ENCODE peak calls at places on chromosome 1, in six cellular contexts. One of them, this sample, is unnamed.

GRCh38 chr1:167431909-167432650 is 86.2 kb downstream of the CD247 start:
- DNase-seq in ELR: no peak
- DNase-seq in stimulated activated CD8-positive, alpha-beta memory T cell treated with anti-CD3 and anti-CD28 coated beads, Interleukin-4, amount 100 ng/mL, for 24 hours: no peak
- DNase-seq in stomach: no peak
- DNase-seq in activated CD4-positive, alpha-beta T cell treated with anti-CD3 and anti-CD28 coated beads, Interleukin-2, amount 10 ng/mL, durations not matched to agents 7 days and 5 days: no peak
- DNase-seq in aorta: no peak
- DNase-seq in this sample: no peak

GRCh38 chr1:227777646-227778045 is 37.8 kb upstream of the PRSS38 start:
- DNase-seq in aorta: no peak
- DNase-seq in stomach: no peak
- DNase-seq in activated CD4-positive, alpha-beta T cell treated with anti-CD3 and anti-CD28 coated beads, Interleukin-2, amount 10 ng/mL, durations not matched to agents 7 days and 5 days: no peak
- DNase-seq in ELR: no peak
- DNase-seq in stimulated activated CD8-positive, alpha-beta memory T cell treated with anti-CD3 and anti-CD28 coated beads, Interleukin-4, amount 100 ng/mL, for 24 hours: no peak
- DNase-seq in this sample: no peak

GRCh38 chr1:26378088-26378878 is 5.7 kb upstream of the ZNF683 start:
- DNase-seq in aorta: no peak
- DNase-seq in stomach: no peak
- DNase-seq in ELR: peak
- DNase-seq in activated CD4-positive, alpha-beta T cell treated with anti-CD3 and anti-CD28 coated beads, Interleukin-2, amount 10 ng/mL, durations not matched to agents 7 days and 5 days: peak
- DNase-seq in stimulated activated CD8-positive, alpha-beta memory T cell treated with anti-CD3 and anti-CD28 coated beads, Interleukin-4, amount 100 ng/mL, for 24 hours: peak
- DNase-seq in this sample: no peak

GRCh38 chr1:63779338-63779819 is 5.6 kb downstream of the ROR1 start:
- DNase-seq in stimulated activated CD8-positive, alpha-beta memory T cell treated with anti-CD3 and anti-CD28 coated beads, Interleukin-4, amount 100 ng/mL, for 24 hours: no peak
- DNase-seq in ELR: no peak
- DNase-seq in stomach: no peak
- DNase-seq in aorta: no peak
- DNase-seq in activated CD4-positive, alpha-beta T cell treated with anti-CD3 and anti-CD28 coated beads, Interleukin-2, amount 10 ng/mL, durations not matched to agents 7 days and 5 days: no peak
- DNase-seq in this sample: no peak

GRCh38 chr1:234918216-234918841 is 210.3 kb downstream of the TOMM20 start:
- DNase-seq in stimulated activated CD8-positive, alpha-beta memory T cell treated with anti-CD3 and anti-CD28 coated beads, Interleukin-4, amount 100 ng/mL, for 24 hours: no peak
- DNase-seq in activated CD4-positive, alpha-beta T cell treated with anti-CD3 and anti-CD28 coated beads, Interleukin-2, amount 10 ng/mL, durations not matched to agents 7 days and 5 days: no peak
- DNase-seq in aorta: peak
- DNase-seq in ELR: no peak
- DNase-seq in stomach: peak
- DNase-seq in this sample: peak

GRCh38 chr1:45615885-45616284 is 8.0 kb downstream of the CCDC17 start:
- DNase-seq in aorta: no peak
- DNase-seq in stimulated activated CD8-positive, alpha-beta memory T cell treated with anti-CD3 and anti-CD28 coated beads, Interleukin-4, amount 100 ng/mL, for 24 hours: no peak
- DNase-seq in ELR: no peak
- DNase-seq in stomach: no peak
- DNase-seq in activated CD4-positive, alpha-beta T cell treated with anti-CD3 and anti-CD28 coated beads, Interleukin-2, amount 10 ng/mL, durations not matched to agents 7 days and 5 days: no peak
- DNase-seq in this sample: no peak

GRCh38 chr1:207239874-207240273 is 81.6 kb upstream of the CD55 start:
- DNase-seq in ELR: peak
- DNase-seq in aorta: no peak
- DNase-seq in stimulated activated CD8-positive, alpha-beta memory T cell treated with anti-CD3 and anti-CD28 coated beads, Interleukin-4, amount 100 ng/mL, for 24 hours: no peak
- DNase-seq in stomach: no peak
- DNase-seq in activated CD4-positive, alpha-beta T cell treated with anti-CD3 and anti-CD28 coated beads, Interleukin-2, amount 10 ng/mL, durations not matched to agents 7 days and 5 days: no peak
- DNase-seq in this sample: no peak

GRCh38 chr1:116036255-116036654 is 59.9 kb downstream of the SLC22A15 start:
- DNase-seq in activated CD4-positive, alpha-beta T cell treated with anti-CD3 and anti-CD28 coated beads, Interleukin-2, amount 10 ng/mL, durations not matched to agents 7 days and 5 days: no peak
- DNase-seq in aorta: no peak
- DNase-seq in ELR: peak
- DNase-seq in stomach: no peak
- DNase-seq in stimulated activated CD8-positive, alpha-beta memory T cell treated with anti-CD3 and anti-CD28 coated beads, Interleukin-4, amount 100 ng/mL, for 24 hours: no peak
- DNase-seq in this sample: no peak

GRCh38 chr1:112879834-112880233 is 76.2 kb downstream of the SLC16A1 start:
- DNase-seq in stimulated activated CD8-positive, alpha-beta memory T cell treated with anti-CD3 and anti-CD28 coated beads, Interleukin-4, amount 100 ng/mL, for 24 hours: no peak
- DNase-seq in activated CD4-positive, alpha-beta T cell treated with anti-CD3 and anti-CD28 coated beads, Interleukin-2, amount 10 ng/mL, durations not matched to agents 7 days and 5 days: no peak
- DNase-seq in ELR: no peak
- DNase-seq in aorta: no peak
- DNase-seq in stomach: no peak
- DNase-seq in this sample: no peak

GRCh38 chr1:27992271-27992670 is 32.5 kb downstream of the XKR8 start:
- DNase-seq in stimulated activated CD8-positive, alpha-beta memory T cell treated with anti-CD3 and anti-CD28 coated beads, Interleukin-4, amount 100 ng/mL, for 24 hours: peak
- DNase-seq in aorta: no peak
- DNase-seq in ELR: no peak
- DNase-seq in stomach: no peak
- DNase-seq in activated CD4-positive, alpha-beta T cell treated with anti-CD3 and anti-CD28 coated beads, Interleukin-2, amount 10 ng/mL, durations not matched to agents 7 days and 5 days: peak
- DNase-seq in this sample: no peak

GRCh38 chr1:203665986-203666385 is 39.4 kb downstream of the ATP2B4 start:
- DNase-seq in ELR: no peak
- DNase-seq in stimulated activated CD8-positive, alpha-beta memory T cell treated with anti-CD3 and anti-CD28 coated beads, Interleukin-4, amount 100 ng/mL, for 24 hours: no peak
- DNase-seq in stomach: no peak
- DNase-seq in activated CD4-positive, alpha-beta T cell treated with anti-CD3 and anti-CD28 coated beads, Interleukin-2, amount 10 ng/mL, durations not matched to agents 7 days and 5 days: no peak
- DNase-seq in aorta: no peak
- DNase-seq in this sample: no peak

GRCh38 chr1:116314305-116314919 is 58.6 kb upstream of the ATP1A1 start:
- DNase-seq in aorta: no peak
- DNase-seq in ELR: no peak
- DNase-seq in stimulated activated CD8-positive, alpha-beta memory T cell treated with anti-CD3 and anti-CD28 coated beads, Interleukin-4, amount 100 ng/mL, for 24 hours: no peak
- DNase-seq in activated CD4-positive, alpha-beta T cell treated with anti-CD3 and anti-CD28 coated beads, Interleukin-2, amount 10 ng/mL, durations not matched to agents 7 days and 5 days: no peak
- DNase-seq in stomach: no peak
- DNase-seq in this sample: peak

GRCh38 chr1:158019177-158019868 is 25.9 kb downstream of the KIRREL1 start:
- DNase-seq in stimulated activated CD8-positive, alpha-beta memory T cell treated with anti-CD3 and anti-CD28 coated beads, Interleukin-4, amount 100 ng/mL, for 24 hours: no peak
- DNase-seq in activated CD4-positive, alpha-beta T cell treated with anti-CD3 and anti-CD28 coated beads, Interleukin-2, amount 10 ng/mL, durations not matched to agents 7 days and 5 days: no peak
- DNase-seq in ELR: peak
- DNase-seq in aorta: no peak
- DNase-seq in stomach: no peak
- DNase-seq in this sample: no peak